ENCODE peak calls at places on chromosome 7, in four cellular contexts. S is IMR-90, M is H1, N is mesendoderm. E is an unnamed sample.

GRCh38 chr7:77258014-77258413 is 58.4 kb upstream of the FGL2 start:
- DNase-seq in S (peak), M (no peak), N (no peak), E (no peak)

GRCh38 chr7:97512441-97513207 is 219.3 kb upstream of the TAC1 start:
- DNase-seq in M (no peak), N (peak), S (no peak), E (no peak)

GRCh38 chr7:1767524-1767923 is 97.4 kb downstream of the ELFN1 start:
- DNase-seq in S (no peak), N (peak), M (no peak), E (no peak)

GRCh38 chr7:47478017-47478344 is 103.9 kb downstream of the TNS3 start:
- DNase-seq in S (peak), M (no peak), N (no peak), E (no peak)

GRCh38 chr7:66627151-66627681 is 1.5 kb upstream of the KCTD7 start:
- DNase-seq in S (peak), N (no peak), M (no peak), E (no peak)

GRCh38 chr7:132655071-132655761 is 78.9 kb upstream of the PLXNA4 start:
- DNase-seq in S (no peak), M (peak), N (peak), E (peak)

GRCh38 chr7:158284121-158284520 is 303.5 kb downstream of the PTPRN2 start:
- DNase-seq in M (peak), S (no peak), N (no peak), E (peak)

GRCh38 chr7:37920619-37921339 is at the start of gene EPDR1:
- DNase-seq in N (peak), M (peak), S (no peak), E (peak)

GRCh38 chr7:3867847-3868246 is 566.8 kb downstream of the SDK1 start:
- DNase-seq in N (no peak), M (no peak), S (peak), E (no peak)

GRCh38 chr7:156889089-156889488 is 3.9 kb downstream of the LMBR1 start:
- DNase-seq in M (no peak), S (peak), N (no peak), E (no peak)

GRCh38 chr7:32221756-32222155 is 151.5 kb upstream of the PDE1C start:
- DNase-seq in N (no peak), M (peak), S (no peak), E (no peak)

GRCh38 chr7:28433604-28434254 is 21.4 kb downstream of the CREB5 start:
- DNase-seq in M (peak), S (peak), N (peak), E (peak)

GRCh38 chr7:116173051-116174028 is 37.0 kb upstream of the TES start:
- DNase-seq in S (peak), M (no peak), N (peak), E (no peak)

GRCh38 chr7:100546868-100547800 is 8.1 kb downstream of the AGFG2 start:
- DNase-seq in S (no peak), N (no peak), M (no peak), E (no peak)

GRCh38 chr7:127107601-127108007 is 145.1 kb downstream of the GRM8 start:
- DNase-seq in M (peak), N (peak), S (peak), E (peak)

GRCh38 chr7:22696672-22697071 is 30.3 kb upstream of the IL6 start:
- DNase-seq in M (no peak), S (peak), N (peak), E (no peak)
- H3K4me2 ChIP-seq in M (no peak), S (peak), N (no peak), E (no peak)

GRCh38 chr7:105205592-105206211 is 183.0 kb downstream of the SRPK2 start:
- DNase-seq in M (no peak), N (no peak), S (no peak), E (no peak)
- H4K5ac ChIP-seq in M (no peak), N (no peak), S (no peak), E (no peak)

DNA sequence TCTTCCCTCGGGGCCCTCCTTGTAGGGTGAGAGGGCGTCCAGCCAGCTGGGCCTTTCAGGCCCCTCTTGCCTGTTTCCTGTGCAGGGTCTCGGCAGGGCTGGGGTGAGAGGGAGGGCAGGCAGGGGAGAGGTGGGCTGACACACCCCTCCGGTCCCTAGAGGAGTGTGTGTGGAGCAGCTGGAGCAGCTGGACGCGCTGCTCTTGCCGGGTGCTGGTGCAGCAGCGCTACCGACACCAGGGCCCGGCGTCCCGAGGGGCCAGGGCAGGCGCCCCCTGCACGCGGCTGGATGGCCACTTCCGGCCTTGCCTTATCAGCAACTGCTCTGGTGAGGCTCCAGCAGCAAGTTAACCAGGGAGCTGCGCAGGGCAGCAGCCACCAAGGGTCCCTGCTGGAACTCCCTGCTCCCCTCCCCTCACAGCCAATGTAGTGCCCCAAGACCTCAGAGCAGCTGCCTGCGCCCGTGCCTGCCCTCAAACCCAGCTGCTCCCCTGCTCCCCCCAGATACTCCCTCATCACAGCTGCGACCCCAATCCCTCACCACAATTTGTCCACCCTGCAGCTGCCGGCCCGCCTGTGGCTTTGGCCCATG is 15.7 kb upstream of the ZNF862 start:
- DNase-seq in N (no peak), M (no peak), S (no peak), E (no peak)
- H4K8ac ChIP-seq in N (no peak), M (no peak), S (no peak), E (no peak)

GRCh38 chr7:48627153-48627552 is 297.2 kb upstream of the CDC14C start:
- DNase-seq in S (no peak), N (no peak), M (no peak), E (no peak)

GRCh38 chr7:48634116-48634632 is 290.2 kb upstream of the CDC14C start:
- DNase-seq in S (no peak), M (no peak), N (no peak), E (no peak)

GRCh38 chr7:48628950-48629349 is 295.4 kb upstream of the CDC14C start:
- DNase-seq in N (no peak), S (no peak), M (no peak), E (no peak)
- H3K4me2 ChIP-seq in N (no peak), S (no peak), M (no peak), E (no peak)

GRCh38 chr7:33736521-33737221 is 168.7 kb upstream of the BMPER start:
- DNase-seq in S (no peak), N (peak), M (no peak), E (no peak)
- H4K5ac ChIP-seq in S (no peak), N (no peak), M (no peak), E (no peak)

GRCh38 chr7:155643804-155644177 is 670 bp upstream of the RBM33 start:
- DNase-seq in S (peak), N (no peak), M (no peak), E (no peak)
- H4K8ac ChIP-seq in S (peak), N (peak), M (peak), E (no peak)

GRCh38 chr7:12258074-12258473 is 47.0 kb downstream of the TMEM106B start:
- DNase-seq in S (no peak), M (no peak), N (no peak), E (no peak)
- H3K4me2 ChIP-seq in S (peak), M (no peak), N (no peak), E (no peak)